ENCODE peak calls at places on chromosomes 13 and 19, in six cellular contexts. P, F, B, Q, M and Y are unnamed samples.

GRCh38 chr19:43755256-43755801 is 567 bp upstream of the SMG9 start:
- DNase-seq in Q (peak), B (peak), M (peak), P (peak), F (no peak), Y (peak)

GRCh38 chr13:37198629-37199028 is 93.2 kb upstream of the CSNK1A1L start:
- DNase-seq in F (no peak), Q (no peak), B (no peak), M (no peak), P (no peak), Y (no peak)

GRCh38 chr19:3590991-3591659 is 5.8 kb downstream of the GIPC3 start:
- DNase-seq in M (no peak), P (no peak), B (no peak), Q (no peak), F (no peak), Y (no peak)

GRCh38 chr13:70960841-70961443 is 852.7 kb upstream of the KLHL1 start:
- DNase-seq in F (no peak), M (no peak), Q (no peak), B (peak), P (peak), Y (peak)

GRCh38 chr13:69524459-69525155 is 583.0 kb upstream of the ATXN8OS start:
- DNase-seq in Q (no peak), P (no peak), F (no peak), B (no peak), M (no peak), Y (no peak)

GRCh38 chr19:41324231-41324702 is 14.3 kb downstream of the CCDC97 start:
- DNase-seq in P (peak), Q (no peak), B (no peak), M (no peak), F (no peak), Y (no peak)

GRCh38 chr19:15286688-15287355 is 45.5 kb downstream of the BRD4 start:
- DNase-seq in Q (no peak), P (no peak), F (no peak), B (no peak), M (no peak), Y (no peak)

GRCh38 chr13:88817560-88817959 is 1146.4 kb downstream of the SLITRK5 start:
- DNase-seq in M (no peak), B (no peak), F (no peak), Q (no peak), P (no peak), Y (no peak)

GRCh38 chr13:66657165-66657895 is 572.8 kb downstream of the PCDH9 start:
- DNase-seq in B (peak), P (peak), Q (no peak), M (no peak), F (no peak), Y (no peak)

GRCh38 chr19:1854542-1855039 is 6.3 kb upstream of the REXO1 start:
- DNase-seq in F (no peak), Q (peak), B (no peak), M (peak), P (no peak), Y (no peak)

GRCh38 chr19:10766681-10767201 is 48.9 kb downstream of the DNM2 start:
- DNase-seq in F (no peak), M (no peak), B (peak), Q (no peak), P (peak), Y (no peak)

GRCh38 chr13:26518433-26519084 is 38.9 kb upstream of the WASF3 start:
- DNase-seq in F (no peak), P (no peak), Q (no peak), B (no peak), M (no peak), Y (no peak)

GRCh38 chr13:84651288-84651687 is 769.0 kb upstream of the SLITRK1 start:
- DNase-seq in M (no peak), Q (no peak), B (peak), P (peak), F (no peak), Y (no peak)

GRCh38 chr13:50742353-50742752 is 101.1 kb downstream of the DLEU7 start:
- DNase-seq in F (no peak), M (no peak), Q (no peak), P (no peak), B (no peak), Y (no peak)

GRCh38 chr19:18520848-18521691 is 800 bp downstream of the ELL start:
- DNase-seq in Q (no peak), P (no peak), F (no peak), M (peak), B (no peak), Y (peak)

GRCh38 chr19:1648156-1648925 is 4.1 kb downstream of the TCF3 start:
- DNase-seq in M (no peak), B (no peak), Q (no peak), F (no peak), P (no peak), Y (no peak)

GRCh38 chr19:3129112-3129511 is 6.7 kb upstream of the GNA15 start:
- DNase-seq in M (no peak), Q (no peak), F (no peak), B (peak), P (peak), Y (peak)

GRCh38 chr19:38697197-38697596 is 47.1 kb downstream of the CAPN12 start:
- DNase-seq in M (no peak), F (no peak), B (no peak), P (no peak), Q (no peak), Y (no peak)

GRCh38 chr19:30783212-30783611 is 411.0 kb downstream of the ZNF536 start:
- DNase-seq in Q (no peak), P (no peak), M (no peak), F (no peak), B (no peak), Y (no peak)

GRCh38 chr13:109146912-109147624 is 517.7 kb downstream of the MYO16 start:
- DNase-seq in F (no peak), B (peak), Q (no peak), M (no peak), P (peak), Y (no peak)

GRCh38 chr13:114100446-114101320 is 31.7 kb downstream of the RASA3 start:
- DNase-seq in B (peak), F (no peak), P (no peak), M (peak), Q (peak), Y (peak)

GRCh38 chr13:53782400-53783030 is 753.9 kb downstream of the OLFM4 start:
- DNase-seq in B (peak), Q (no peak), F (no peak), P (peak), M (no peak), Y (no peak)

GRCh38 chr19:24098359-24098758 is 11.4 kb downstream of the ZNF254 start:
- DNase-seq in B (no peak), F (no peak), P (no peak), Q (no peak), M (no peak), Y (no peak)

GRCh38 chr13:51913421-51914136 is 51.8 kb downstream of the CCDC70 start:
- DNase-seq in P (no peak), B (no peak), F (no peak), M (no peak), Q (no peak), Y (no peak)

GRCh38 chr19:47446534-47447469 is 24.9 kb downstream of the SLC8A2 start:
- DNase-seq in F (no peak), B (no peak), P (no peak), Q (peak), M (peak), Y (no peak)

GRCh38 chr19:20423381-20424207 is 142.0 kb downstream of the ZNF737 start:
- DNase-seq in P (peak), Q (peak), F (no peak), M (peak), B (peak), Y (peak)

GRCh38 chr19:1130801-1131717 is 27.3 kb downstream of the GPX4 start:
- DNase-seq in M (no peak), Q (peak), B (peak), P (no peak), F (no peak), Y (no peak)

GRCh38 chr19:45321848-45322247 is 827 bp downstream of the CKM start:
- DNase-seq in P (no peak), M (no peak), F (no peak), Q (peak), B (no peak), Y (no peak)

GRCh38 chr19:45322744-45323281 is at the start of gene CKM:
- DNase-seq in F (no peak), P (no peak), Q (peak), M (no peak), B (no peak), Y (no peak)

GRCh38 chr19:45320997-45321775 is 1.5 kb downstream of the CKM start:
- DNase-seq in P (no peak), B (no peak), F (no peak), M (no peak), Q (no peak), Y (no peak)

GRCh38 chr19:45323671-45324081 is 1.0 kb upstream of the CKM start:
- DNase-seq in M (no peak), P (no peak), F (no peak), Q (no peak), B (no peak), Y (no peak)

GRCh38 chr19:45322311-45322710 is 364 bp downstream of the CKM start:
- DNase-seq in Q (no peak), F (no peak), P (no peak), B (no peak), M (no peak), Y (no peak)
- H3K4me3 ChIP-seq in Q (no peak), F (no peak), P (no peak), B (no peak), M (no peak), Y (no peak)

GRCh38 chr19:8335343-8336071 is 7.6 kb downstream of the KANK3 start:
- DNase-seq in F (no peak), P (no peak), Q (peak), M (peak), B (no peak), Y (no peak)
- H3K4me3 ChIP-seq in F (peak), P (no peak), Q (no peak), M (no peak), B (peak), Y (peak)

GRCh38 chr19:16457954-16458331 is 13.8 kb downstream of the EPS15L1 start:
- DNase-seq in Q (no peak), M (no peak), P (no peak), B (no peak), F (no peak), Y (no peak)

GRCh38 chr19:16455489-16455888 is 16.3 kb downstream of the EPS15L1 start:
- DNase-seq in F (no peak), M (no peak), Q (no peak), P (no peak), B (no peak), Y (no peak)

GRCh38 chr19:16457195-16457953 is 14.4 kb downstream of the EPS15L1 start:
- DNase-seq in P (peak), Q (no peak), F (no peak), B (peak), M (no peak), Y (no peak)

GRCh38 chr19:16458391-16459128 is 13.2 kb downstream of the EPS15L1 start:
- DNase-seq in Q (no peak), M (no peak), B (no peak), F (no peak), P (no peak), Y (no peak)

GRCh38 chr19:16456652-16457194 is 15.0 kb downstream of the EPS15L1 start:
- DNase-seq in P (no peak), F (no peak), B (no peak), M (no peak), Q (no peak), Y (no peak)
- H3K4me3 ChIP-seq in P (no peak), F (peak), B (peak), M (no peak), Q (no peak), Y (no peak)

DNA sequence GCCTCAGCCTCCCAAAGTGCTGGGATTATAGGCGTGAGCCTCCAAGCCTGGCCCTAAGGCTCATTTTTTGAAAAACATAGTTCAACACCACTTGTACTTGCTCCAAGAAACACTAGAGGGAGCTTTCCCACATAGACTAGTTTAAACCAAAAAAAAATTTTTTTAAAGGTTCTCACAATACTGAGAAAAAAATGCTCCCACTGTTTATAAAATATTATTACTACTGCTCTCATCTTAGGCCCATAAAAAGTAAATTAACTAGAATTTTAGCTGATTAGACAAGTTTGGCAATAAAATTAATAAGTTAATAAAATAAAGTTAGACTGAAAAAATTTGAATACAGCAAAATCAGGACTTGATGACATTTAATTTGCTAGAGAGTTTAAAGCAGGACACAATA is 109.5 kb downstream of the TBC1D4 start:
- DNase-seq in F (no peak), Q (no peak), M (no peak), P (peak), B (peak), Y (no peak)
- H3K4me3 ChIP-seq in F (no peak), Q (no peak), M (no peak), P (no peak), B (no peak), Y (no peak)

DNA sequence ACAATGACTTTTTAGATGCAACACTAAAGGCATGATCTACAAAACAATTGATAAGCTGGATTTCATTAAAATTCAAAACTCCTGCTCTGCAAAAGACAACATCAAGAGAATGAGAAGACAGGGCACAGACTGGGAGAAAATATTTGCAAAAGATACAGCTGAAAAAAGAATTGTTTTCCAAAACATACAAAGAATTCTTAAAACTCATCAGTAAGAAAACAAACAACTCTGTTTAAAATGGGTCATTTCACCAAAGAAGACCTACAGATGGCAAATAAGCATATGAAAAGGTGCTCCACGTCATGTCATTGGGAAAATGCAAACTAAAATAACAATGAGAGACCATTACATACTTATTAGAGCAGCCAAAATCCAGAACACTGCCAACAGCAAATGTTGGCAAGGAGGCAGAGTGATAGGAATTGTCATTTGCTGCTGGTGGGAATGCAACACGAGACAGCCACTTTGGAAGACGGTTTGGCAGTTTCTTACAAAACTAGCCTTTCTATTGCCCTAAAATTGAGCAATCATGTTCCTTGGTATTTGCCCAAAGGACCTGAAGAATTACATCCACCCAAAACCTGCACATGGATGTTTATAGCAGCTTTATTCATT is 39.2 kb downstream of the FLT1 start:
- DNase-seq in M (no peak), P (no peak), B (no peak), F (no peak), Q (no peak), Y (no peak)
- H3K4me3 ChIP-seq in M (no peak), P (no peak), B (no peak), F (no peak), Q (no peak), Y (no peak)

GRCh38 chr13:99955747-99956472 is 15.7 kb downstream of the ZIC5 start:
- DNase-seq in P (peak), Q (peak), B (peak), M (no peak), F (no peak), Y (no peak)
- H3K4me3 ChIP-seq in P (peak), Q (no peak), B (peak), M (peak), F (peak), Y (no peak)

GRCh38 chr13:18236528-18236815 is 945.2 kb downstream of the TUBA3C start:
- DNase-seq in Q (no peak), M (no peak), P (no peak), B (no peak), F (no peak), Y (no peak)
- H3K4me3 ChIP-seq in Q (no peak), M (no peak), P (no peak), B (no peak), F (no peak), Y (no peak)

GRCh38 chr13:74024856-74025255 is 109.3 kb downstream of the KLF12 start:
- DNase-seq in Q (no peak), M (no peak), F (no peak), B (no peak), P (no peak), Y (no peak)

GRCh38 chr13:74025369-74025768 is 108.8 kb downstream of the KLF12 start:
- DNase-seq in Q (no peak), M (no peak), P (no peak), B (no peak), F (no peak), Y (no peak)

GRCh38 chr13:74027161-74027779 is 106.9 kb downstream of the KLF12 start:
- DNase-seq in B (no peak), P (no peak), Q (no peak), M (no peak), F (no peak), Y (no peak)

GRCh38 chr13:74024314-74024713 is 109.9 kb downstream of the KLF12 start:
- DNase-seq in P (no peak), Q (no peak), M (no peak), F (no peak), B (no peak), Y (no peak)

DNA sequence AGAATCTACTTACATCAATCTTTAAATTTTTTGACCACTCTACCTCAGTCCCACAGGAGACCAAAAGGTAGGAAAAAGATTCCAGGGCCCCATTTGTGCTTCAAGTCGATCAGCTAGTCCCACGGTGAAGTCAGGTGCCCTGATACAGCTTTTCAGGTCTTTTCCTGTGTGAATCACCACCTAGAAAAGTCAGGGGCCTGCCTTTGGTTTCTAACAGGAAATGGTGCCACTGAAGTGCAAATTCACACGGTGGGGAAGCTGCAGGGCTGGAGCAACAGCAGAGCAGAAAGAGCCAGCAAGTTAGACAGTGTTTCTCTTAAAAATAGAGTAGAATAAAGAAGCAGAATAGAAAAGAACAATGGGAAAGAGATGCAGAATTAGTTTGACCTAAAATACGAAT is 107.5 kb downstream of the KLF12 start:
- DNase-seq in B (no peak), Q (no peak), M (no peak), P (no peak), F (no peak), Y (no peak)
- H3K4me3 ChIP-seq in B (no peak), Q (no peak), M (no peak), P (no peak), F (no peak), Y (no peak)

DNA sequence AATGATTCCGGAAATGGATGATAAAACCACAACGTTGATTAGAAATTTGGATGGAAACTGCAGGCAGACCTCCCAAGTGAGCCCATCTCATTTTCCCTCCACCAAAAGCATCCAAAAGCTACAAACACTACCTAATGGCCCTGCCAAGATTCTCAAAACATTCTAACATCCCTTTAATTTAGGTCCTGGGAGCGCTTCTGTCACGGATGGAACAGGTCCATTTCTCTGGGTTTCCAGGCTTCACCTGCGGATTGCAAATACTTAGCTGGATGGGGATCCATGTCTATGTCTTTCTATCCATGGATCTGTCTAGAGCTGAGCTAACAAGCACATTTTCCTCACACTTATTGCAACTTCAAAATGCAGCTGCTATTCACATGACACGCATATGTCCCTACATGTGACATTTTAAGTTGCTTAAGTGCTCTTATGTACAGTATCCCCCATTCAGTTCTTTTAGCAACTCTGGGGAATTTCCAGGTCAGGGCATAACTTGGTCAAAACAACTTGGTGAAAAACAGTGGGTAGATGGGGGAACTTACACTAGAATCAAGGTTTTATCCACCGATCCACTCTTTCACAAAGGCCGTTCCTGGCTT is 73.2 kb downstream of the COL4A1 start:
- DNase-seq in P (peak), B (no peak), Q (no peak), M (no peak), F (no peak), Y (peak)
- H3K4me3 ChIP-seq in P (peak), B (peak), Q (no peak), M (peak), F (peak), Y (no peak)